ENCODE peak calls at places on chromosomes 13 and 19, in four cellular contexts. Z, S, D and F are unnamed samples.

GRCh38 chr19:47523473-47523872 is 8.6 kb upstream of the NAPA start:
- DNase-seq in Z (peak; percentile 4), S (no peak), D (no peak), F (no peak)

GRCh38 chr19:29966594-29967249 is 24.7 kb downstream of the URI1 start:
- DNase-seq in Z (no peak), S (no peak), D (no peak), F (no peak)

GRCh38 chr19:29547981-29548380 is 22.2 kb downstream of the VSTM2B start:
- DNase-seq in Z (no peak), S (no peak), D (no peak), F (peak; percentile 19)

GRCh38 chr13:76790519-76791289 is 95.5 kb downstream of the KCTD12 start:
- DNase-seq in Z (no peak), S (no peak), D (no peak), F (no peak)

GRCh38 chr13:57629391-57629804 is 2.1 kb upstream of the PCDH17 start:
- DNase-seq in Z (no peak), S (no peak), D (peak; percentile 69), F (no peak)

GRCh38 chr19:13163609-13164364 is 13.6 kb downstream of the IER2 start:
- DNase-seq in Z (peak; percentile 63), S (peak; percentile 83), D (peak; percentile 92), F (peak; percentile 76)

GRCh38 chr13:73991884-73992283 is 142.3 kb downstream of the KLF12 start:
- DNase-seq in Z (no peak), S (no peak), D (no peak), F (no peak)

GRCh38 chr19:42323852-42324654 is 1.4 kb upstream of the MEGF8 start:
- DNase-seq in Z (no peak), S (peak; percentile 42), D (peak; percentile 88), F (no peak)

GRCh38 chr13:21668665-21669599 is 1.9 kb upstream of the FGF9 start:
- DNase-seq in Z (no peak), S (no peak), D (peak; percentile 54), F (no peak)

GRCh38 chr19:53463263-53463662 is 4.3 kb upstream of the ZNF813 start:
- DNase-seq in Z (peak; percentile 60), S (peak; percentile 77), D (peak; percentile 37), F (no peak)

GRCh38 chr13:113930711-113931637 is 42.9 kb downstream of the C13orf46 start:
- DNase-seq in Z (no peak), S (peak; percentile 13), D (no peak), F (peak; percentile 24)

GRCh38 chr19:7533281-7533819 is 2.2 kb upstream of the PNPLA6 start:
- DNase-seq in Z (no peak), S (peak; percentile 84), D (peak; percentile 91), F (peak; percentile 61)

GRCh38 chr13:66689628-66690027 is 540.5 kb downstream of the PCDH9 start:
- DNase-seq in Z (no peak), S (no peak), D (no peak), F (no peak)

DNA sequence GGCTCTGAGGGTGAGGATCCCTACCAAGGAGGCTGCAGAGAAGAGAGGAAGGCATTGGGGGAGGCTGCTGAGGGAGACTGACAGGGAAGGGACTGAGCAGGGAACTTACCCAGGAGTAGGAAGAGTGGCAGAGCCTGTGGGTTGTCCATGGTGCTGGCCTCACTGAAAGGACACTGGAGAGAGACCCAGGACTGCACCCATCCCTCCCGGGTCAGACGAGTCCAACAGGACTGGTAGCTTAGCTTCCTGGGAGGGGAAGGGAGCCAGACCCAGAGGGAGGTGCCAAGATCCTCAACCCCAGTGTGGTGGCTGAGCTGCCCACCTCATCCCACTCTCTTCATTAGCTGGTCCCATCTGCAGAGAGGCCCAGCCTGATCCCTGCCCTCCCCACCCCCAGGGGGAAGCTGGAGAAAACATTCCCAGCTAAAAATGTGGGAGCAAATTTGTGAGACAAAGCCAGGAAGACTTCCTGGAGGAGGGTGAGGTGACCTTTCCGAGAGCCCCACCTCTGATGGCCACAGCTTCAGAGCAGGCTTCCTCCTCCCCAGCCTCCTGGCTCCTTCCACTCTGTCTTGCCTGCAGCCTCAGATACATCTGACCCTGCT is at the start of gene VSIG10L:
- DNase-seq in Z (no peak), S (no peak), D (no peak), F (no peak)
- TF ChIP-seq POLR2A in Z (no peak), S (no peak), D (no peak), F (no peak)

GRCh38 chr19:567296-567900 is 5.0 kb upstream of the BSG start:
- DNase-seq in Z (no peak), S (no peak), D (no peak), F (no peak)

GRCh38 chr19:571127-571974 is 1.0 kb upstream of the BSG start:
- DNase-seq in Z (peak; percentile 55), S (peak; percentile 57), D (peak; percentile 58), F (peak; percentile 43)

GRCh38 chr19:566844-567243 is 5.6 kb upstream of the BSG start:
- DNase-seq in Z (no peak), S (no peak), D (no peak), F (no peak)

GRCh38 chr19:570315-570714 is 2.1 kb upstream of the BSG start:
- DNase-seq in Z (peak; percentile 60), S (no peak), D (peak; percentile 58), F (no peak)

DNA sequence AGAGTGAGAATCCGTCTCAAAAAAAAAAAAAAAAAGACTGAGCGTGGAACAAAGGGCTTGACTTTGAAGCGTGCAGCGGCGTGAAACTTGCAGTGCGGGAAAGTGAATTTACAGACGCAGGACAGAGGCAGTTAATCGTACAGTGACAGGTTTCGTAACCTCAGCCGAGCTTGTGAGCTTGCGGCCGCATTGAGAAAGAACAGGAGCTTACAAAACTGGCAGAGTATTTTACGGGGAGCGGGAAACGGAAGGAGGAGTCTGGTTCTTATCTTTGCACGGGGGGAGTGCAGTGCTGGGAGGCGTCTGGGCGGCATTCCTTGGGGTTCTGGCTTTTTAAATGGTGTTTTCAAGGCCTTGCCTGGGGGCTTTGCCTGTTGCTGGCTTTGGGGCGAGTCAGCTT is 6.0 kb upstream of the BSG start:
- DNase-seq in Z (peak; percentile 50), S (peak; percentile 78), D (no peak), F (no peak)
- TF ChIP-seq EP300 in Z (peak; percentile 41), S (peak; percentile 89), D (no peak), F (peak; percentile 68)

GRCh38 chr13:99980201-99981114 is 1.1 kb upstream of the ZIC2 start:
- DNase-seq in Z (peak; percentile 87), S (peak; percentile 54), D (peak; percentile 93), F (peak; percentile 69)
- TF ChIP-seq POLR2A in Z (peak; percentile 35), S (no peak), D (no peak), F (no peak)

GRCh38 chr13:109971745-109972090 is 185.3 kb upstream of the IRS2 start:
- DNase-seq in Z (no peak), S (no peak), D (no peak), F (no peak)
- TF ChIP-seq EP300 in Z (no peak), S (no peak), D (no peak), F (no peak)

DNA sequence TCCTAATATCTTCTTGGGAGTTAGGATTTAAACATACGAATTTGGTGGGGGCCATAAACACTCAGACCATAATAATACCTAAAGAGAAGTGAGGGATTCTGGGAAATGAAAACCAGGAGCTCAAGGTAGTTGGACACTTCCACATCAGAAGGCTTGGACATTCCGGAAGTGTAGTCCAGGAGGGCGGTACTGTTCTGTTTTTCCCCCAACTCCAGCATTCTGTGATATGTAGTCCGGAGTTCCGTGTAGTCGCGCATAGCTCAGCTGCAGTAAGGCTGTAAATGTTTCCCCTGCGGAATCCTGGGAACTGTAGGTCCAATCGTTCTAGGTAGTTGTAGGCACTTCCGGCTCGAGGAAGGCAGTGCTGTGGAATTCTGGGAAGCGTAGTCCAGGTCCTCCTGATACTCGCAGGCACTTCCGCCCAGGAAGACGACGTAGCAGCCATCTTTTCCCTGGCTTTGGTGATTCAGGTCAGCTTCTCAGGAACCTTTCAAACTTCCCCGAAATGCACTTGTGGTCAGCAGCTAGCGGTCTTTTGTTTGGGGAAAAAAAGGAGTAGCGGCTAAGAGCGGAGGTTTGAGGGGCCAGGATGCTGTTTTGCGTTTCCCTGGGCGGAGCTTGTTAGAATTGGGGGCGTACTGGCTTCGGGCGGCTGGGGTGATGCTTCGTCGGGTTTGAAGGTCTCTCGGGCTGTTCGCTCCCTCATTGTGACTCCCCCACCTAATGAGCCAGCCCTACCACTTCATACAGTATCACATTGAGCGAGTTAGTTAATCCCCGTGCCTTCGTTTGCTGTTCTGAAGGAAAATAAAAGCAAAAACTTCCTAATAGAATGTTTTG is at the start of gene ZNF226:
- DNase-seq in Z (peak; percentile 87), S (peak; percentile 83), D (no peak), F (peak; percentile 91)
- TF ChIP-seq POLR2A in Z (peak; percentile 82), S (peak; percentile 46), D (no peak), F (no peak)

GRCh38 chr13:27252467-27252866 is 1.1 kb downstream of the RPL21 start:
- DNase-seq in Z (no peak), S (no peak), D (no peak), F (no peak)

GRCh38 chr13:27245610-27246009 is 5.7 kb upstream of the RPL21 start:
- DNase-seq in Z (no peak), S (no peak), D (no peak), F (no peak)

GRCh38 chr13:27250833-27251165 is 559 bp upstream of the RPL21 start:
- DNase-seq in Z (no peak), S (no peak), D (no peak), F (no peak)

GRCh38 chr13:27257233-27257568 is 5.8 kb downstream of the RPL21 start:
- DNase-seq in Z (no peak), S (no peak), D (no peak), F (no peak)

GRCh38 chr13:27251166-27252088 is at the start of gene RPL21:
- DNase-seq in Z (peak; percentile 77), S (peak; percentile 94), D (peak; percentile 98), F (peak; percentile 96)
- TF ChIP-seq EP300 in Z (no peak), S (peak; percentile 85), D (peak; percentile 82), F (peak; percentile 81)

DNA sequence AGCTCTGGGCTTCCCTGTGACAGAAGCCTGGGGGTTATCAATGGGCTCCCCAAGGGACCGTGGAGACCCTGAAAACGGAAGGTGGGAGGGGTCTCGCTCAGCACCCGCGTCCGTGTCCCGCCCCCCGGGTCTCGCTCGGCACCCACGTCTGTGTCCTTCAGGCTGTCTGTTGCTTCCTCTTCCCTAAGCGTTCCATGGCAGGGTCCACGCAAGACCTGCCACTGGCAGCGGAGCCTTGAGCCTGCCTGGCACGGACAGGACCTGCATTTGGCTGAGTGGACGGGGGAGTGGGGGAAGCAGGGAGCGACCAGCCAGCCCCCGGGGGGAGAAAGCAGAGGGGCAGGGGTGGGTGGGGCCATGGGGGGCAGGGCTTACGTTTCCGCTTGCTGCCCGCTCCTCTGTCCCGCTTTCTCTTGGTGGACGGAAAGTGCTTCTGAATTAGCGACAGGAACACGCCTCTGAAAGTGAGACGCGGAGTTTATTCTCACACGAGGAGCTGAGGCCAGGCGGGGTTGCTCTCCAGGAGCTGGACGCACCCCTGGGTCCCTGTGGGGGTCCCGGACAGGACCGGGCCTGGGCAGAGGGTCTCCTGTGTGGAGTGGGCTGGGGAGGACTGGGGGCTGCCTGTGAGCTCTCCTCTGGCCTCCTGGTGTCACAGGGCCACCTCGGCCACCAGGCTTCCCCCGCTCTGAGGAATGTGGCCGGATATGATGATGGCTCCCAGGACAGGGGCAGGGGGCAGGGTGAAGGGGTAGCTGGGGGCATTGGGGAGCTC is 12.0 kb downstream of the GPX4 start:
- DNase-seq in Z (no peak), S (no peak), D (peak; percentile 71), F (no peak)
- TF ChIP-seq POLR2A in Z (no peak), S (no peak), D (no peak), F (no peak)

GRCh38 chr13:99198630-99199029 is 2.0 kb upstream of the UBAC2 start:
- DNase-seq in Z (no peak), S (no peak), D (no peak), F (no peak)
- TF ChIP-seq EP300 in Z (no peak), S (no peak), D (no peak), F (no peak)